ENCODE peak calls at places on chromosomes 13 and 19, in nine cellular contexts. T is iris pigment epithelial cell; H is PC-9; Q is breast epithelium; S is T follicular helper cell; A is central memory CD4-positive, alpha-beta T cell; E is right atrium auricular region; P is cardiac muscle cell; V is tibial artery. O is an unnamed sample.
A peak's percentile ranks its signal among the peaks of the same experiment; 100 is the strongest.

GRCh38 chr19:30345686-30346085 is 26.5 kb upstream of the ZNF536 start:
- DNase-seq in T (no peak), Q (peak; percentile 35), H (no peak), E (no peak), A (no peak), S (no peak), V (no peak), P (no peak), O (no peak)

GRCh38 chr19:37227996-37228395 is 10.0 kb downstream of the ZNF383 start:
- DNase-seq in H (peak; percentile 10), P (no peak), Q (peak; percentile 56), S (no peak), E (no peak), A (no peak), V (no peak), T (no peak), O (no peak)

GRCh38 chr19:3665681-3666544 is 34.4 kb downstream of the PIP5K1C start:
- DNase-seq in T (no peak), P (peak; percentile 37), E (peak; percentile 72), V (peak; percentile 50), A (peak; percentile 63), Q (peak; percentile 77), S (peak; percentile 63), H (peak; percentile 53), O (peak; percentile 75)

GRCh38 chr13:96252903-96253302 is 163.0 kb downstream of the HS6ST3 start:
- DNase-seq in P (no peak), S (no peak), Q (no peak), T (no peak), H (no peak), E (no peak), V (no peak), A (no peak), O (no peak)

GRCh38 chr13:21058361-21058760 is 3.0 kb downstream of the LATS2 start:
- DNase-seq in A (no peak), Q (no peak), S (no peak), H (no peak), T (peak; percentile 63), P (peak; percentile 49), V (no peak), E (no peak), O (no peak)

GRCh38 chr19:38268539-38268938 is 4.2 kb downstream of the SPINT2 start:
- DNase-seq in S (no peak), P (no peak), H (no peak), Q (no peak), T (no peak), A (no peak), V (no peak), E (no peak), O (no peak)

GRCh38 chr19:5985098-5985783 is 7.3 kb upstream of the RANBP3 start:
- DNase-seq in H (peak; percentile 18), P (peak; percentile 84), A (no peak), E (no peak), Q (no peak), S (no peak), V (no peak), T (peak; percentile 66), O (no peak)

GRCh38 chr19:46998445-46999142 is 21.0 kb upstream of the NPAS1 start:
- DNase-seq in T (no peak), S (no peak), H (no peak), E (no peak), Q (no peak), A (no peak), P (no peak), V (no peak), O (no peak)

GRCh38 chr13:47678201-47678963 is 322.7 kb downstream of the SUCLA2 start:
- DNase-seq in E (no peak), Q (no peak), A (no peak), P (no peak), H (no peak), T (peak; percentile 8), S (no peak), V (no peak), O (no peak)

GRCh38 chr13:33512880-33513554 is 227.5 kb upstream of the STARD13 start:
- DNase-seq in E (no peak), P (no peak), V (no peak), A (no peak), Q (no peak), T (no peak), H (no peak), S (no peak), O (no peak)

GRCh38 chr13:91744284-91744683 is 345.9 kb downstream of the GPC5 start:
- DNase-seq in H (no peak), P (no peak), V (no peak), E (no peak), Q (no peak), S (no peak), T (no peak), A (no peak), O (no peak)

GRCh38 chr19:39916851-39917396 is 17.5 kb downstream of the FCGBP start:
- DNase-seq in A (no peak), P (no peak), V (no peak), S (no peak), T (no peak), H (no peak), Q (no peak), E (peak; percentile 36), O (no peak)

GRCh38 chr19:14795078-14795721 is 16.8 kb upstream of the ADGRE2 start:
- DNase-seq in V (no peak), E (peak; percentile 38), P (no peak), S (no peak), T (peak; percentile 18), H (no peak), Q (no peak), A (no peak), O (no peak)

GRCh38 chr19:3042545-3043267 is 13.6 kb upstream of the TLE2 start:
- DNase-seq in S (no peak), E (no peak), T (peak; percentile 19), H (no peak), V (no peak), A (no peak), P (no peak), Q (no peak), O (no peak)

GRCh38 chr19:33227870-33228599 is 2.4 kb upstream of the SLC7A10 start:
- DNase-seq in T (no peak), V (no peak), A (no peak), Q (no peak), S (no peak), P (peak; percentile 12), E (no peak), H (no peak), O (no peak)

GRCh38 chr19:55379161-55379560 is 2.5 kb downstream of the TMEM190 start:
- DNase-seq in S (no peak), P (no peak), A (no peak), H (no peak), E (no peak), Q (no peak), T (no peak), V (no peak), O (no peak)

O was measured in tibial nerve.